ENCODE peak calls at places on chromosome 9, in nine cellular contexts. U, V, P, Q, O, A, X, Z and W are unnamed samples.

GRCh38 chr9:99115947-99116543 is 11.1 kb downstream of the TGFBR1 start:
- DNase-seq in U (no peak), V (no peak), P (no peak), Q (no peak), O (no peak), A (no peak), X (no peak), Z (no peak), W (no peak)

GRCh38 chr9:133078486-133078885 is 16.7 kb downstream of the CEL start:
- DNase-seq in U (no peak), V (no peak), P (no peak), Q (no peak), O (no peak), A (no peak), X (peak; percentile 38), Z (no peak), W (no peak)

GRCh38 chr9:133684461-133685361 is 48.5 kb downstream of the DBH start:
- DNase-seq in U (no peak), V (no peak), P (no peak), Q (no peak), O (no peak), A (no peak), X (no peak), Z (no peak), W (peak; percentile 31)

GRCh38 chr9:6739218-6739617 is 18.6 kb upstream of the KDM4C start:
- DNase-seq in U (no peak), V (no peak), P (peak; percentile 30), Q (no peak), O (peak; percentile 24), A (peak; percentile 25), X (no peak), Z (peak; percentile 28), W (no peak)

GRCh38 chr9:134765785-134766184 is 114.8 kb upstream of the FCN2 start:
- DNase-seq in U (no peak), V (no peak), P (no peak), Q (no peak), O (no peak), A (no peak), X (no peak), Z (no peak), W (no peak)

GRCh38 chr9:33113799-33114547 is 37.5 kb upstream of the SMU1 start:
- DNase-seq in U (no peak), V (no peak), P (no peak), Q (no peak), O (peak; percentile 38), A (no peak), X (peak; percentile 32), Z (no peak), W (no peak)

GRCh38 chr9:98764351-98764750 is 32.0 kb downstream of the ANKS6 start:
- DNase-seq in U (no peak), V (no peak), P (no peak), Q (no peak), O (no peak), A (peak; percentile 24), X (no peak), Z (no peak), W (no peak)

GRCh38 chr9:1050125-1050895 is at the start of gene DMRT2:
- DNase-seq in U (peak; percentile 70), V (peak; percentile 87), P (peak; percentile 54), Q (peak; percentile 78), O (peak; percentile 81), A (peak; percentile 43), X (peak; percentile 57), Z (peak; percentile 39), W (peak; percentile 88)

GRCh38 chr9:78865757-78866156 is 568.8 kb downstream of the PSAT1 start:
- DNase-seq in U (no peak), V (no peak), P (no peak), Q (no peak), O (no peak), A (no peak), X (no peak), Z (no peak), W (no peak)

GRCh38 chr9:95874303-95874988 is 1.0 kb upstream of the ERCC6L2 start:
- DNase-seq in U (no peak), V (no peak), P (no peak), Q (no peak), O (no peak), A (peak; percentile 7), X (peak; percentile 47), Z (no peak), W (no peak)

GRCh38 chr9:138010274-138010800 is 132.8 kb downstream of the CACNA1B start:
- DNase-seq in U (no peak), V (peak; percentile 26), P (no peak), Q (peak; percentile 7), O (no peak), A (no peak), X (no peak), Z (no peak), W (no peak)

GRCh38 chr9:23841304-23841703 is 15.3 kb upstream of the ELAVL2 start:
- DNase-seq in U (no peak), V (no peak), P (no peak), Q (no peak), O (no peak), A (no peak), X (no peak), Z (no peak), W (no peak)

GRCh38 chr9:81374881-81375280 is 314.5 kb downstream of the TLE1 start:
- DNase-seq in U (no peak), V (no peak), P (no peak), Q (no peak), O (no peak), A (peak; percentile 40), X (no peak), Z (peak; percentile 55), W (no peak)

GRCh38 chr9:101923451-101923850 is 185.0 kb upstream of the GRIN3A start:
- DNase-seq in U (no peak), V (no peak), P (no peak), Q (no peak), O (no peak), A (no peak), X (no peak), Z (no peak), W (no peak)

GRCh38 chr9:31573561-31573960 is 810.9 kb upstream of the ACO1 start:
- DNase-seq in U (no peak), V (no peak), P (peak; percentile 4), Q (no peak), O (no peak), A (no peak), X (no peak), Z (no peak), W (no peak)

GRCh38 chr9:107137495-107138202 is 145.4 kb upstream of the RAD23B start:
- DNase-seq in U (no peak), V (no peak), P (peak; percentile 76), Q (no peak), O (no peak), A (peak; percentile 33), X (no peak), Z (peak; percentile 17), W (no peak)

GRCh38 chr9:20379804-20380225 is 242.5 kb downstream of the MLLT3 start:
- DNase-seq in U (no peak), V (no peak), P (no peak), Q (no peak), O (no peak), A (no peak), X (no peak), Z (no peak), W (no peak)
- H3K27ac ChIP-seq in U (no peak overlapping the region), V (no peak overlapping the region), P (no peak overlapping the region), Q (no peak overlapping the region), O (no peak overlapping the region), A (no peak overlapping the region), X (no peak overlapping the region), Z (no peak overlapping the region), W (peak overlapping the region; percentile 38)

GRCh38 chr9:19648672-19649071 is 140.2 kb downstream of the SLC24A2 start:
- DNase-seq in U (no peak), V (no peak), P (no peak), Q (no peak), O (no peak), A (no peak), X (no peak), Z (no peak), W (no peak)

GRCh38 chr9:19650292-19650691 is 138.5 kb downstream of the SLC24A2 start:
- DNase-seq in U (no peak), V (no peak), P (no peak), Q (no peak), O (no peak), A (no peak), X (no peak), Z (no peak), W (no peak)

GRCh38 chr9:19643875-19644274 is 145.0 kb downstream of the SLC24A2 start:
- DNase-seq in U (no peak), V (no peak), P (no peak), Q (no peak), O (no peak), A (no peak), X (no peak), Z (no peak), W (no peak)

GRCh38 chr9:19651681-19652080 is 137.2 kb downstream of the SLC24A2 start:
- DNase-seq in U (no peak), V (no peak), P (no peak), Q (no peak), O (no peak), A (no peak), X (no peak), Z (no peak), W (no peak)

DNA sequence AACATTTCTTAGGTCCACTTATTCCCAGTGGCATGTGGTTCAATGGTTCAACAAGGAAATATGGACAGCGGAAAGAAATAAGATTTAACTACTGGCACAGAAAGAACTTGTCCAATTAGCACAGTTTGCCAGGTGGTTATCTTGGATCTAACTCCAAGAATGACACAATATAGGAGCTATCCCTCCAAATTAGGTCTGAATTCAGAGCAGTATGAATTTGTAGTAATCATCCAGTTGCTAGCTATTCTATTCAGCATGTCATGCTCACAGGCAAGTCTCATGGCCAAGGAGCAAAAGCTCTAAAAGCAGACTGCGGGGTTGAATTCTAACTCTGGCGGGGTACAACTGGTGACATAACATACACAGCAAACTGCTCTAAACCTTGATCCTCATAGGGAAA is 139.2 kb downstream of the SLC24A2 start:
- DNase-seq in U (no peak), V (no peak), P (no peak), Q (no peak), O (no peak), A (no peak), X (no peak), Z (no peak), W (no peak)
- H3K27ac ChIP-seq in U (no peak overlapping the region), V (no peak overlapping the region), P (no peak overlapping the region), Q (no peak overlapping the region), O (no peak overlapping the region), A (no peak overlapping the region), X (no peak overlapping the region), Z (no peak overlapping the region), W (no peak overlapping the region)

GRCh38 chr9:106111039-106111740 is 416.8 kb downstream of the TMEM38B start:
- DNase-seq in U (no peak), V (no peak), P (no peak), Q (no peak), O (no peak), A (no peak), X (no peak), Z (no peak), W (no peak)
- H3K27ac ChIP-seq in U (no peak overlapping the region), V (no peak overlapping the region), P (no peak overlapping the region), Q (no peak overlapping the region), O (no peak overlapping the region), A (no peak overlapping the region), X (no peak overlapping the region), Z (no peak overlapping the region), W (no peak overlapping the region)

DNA sequence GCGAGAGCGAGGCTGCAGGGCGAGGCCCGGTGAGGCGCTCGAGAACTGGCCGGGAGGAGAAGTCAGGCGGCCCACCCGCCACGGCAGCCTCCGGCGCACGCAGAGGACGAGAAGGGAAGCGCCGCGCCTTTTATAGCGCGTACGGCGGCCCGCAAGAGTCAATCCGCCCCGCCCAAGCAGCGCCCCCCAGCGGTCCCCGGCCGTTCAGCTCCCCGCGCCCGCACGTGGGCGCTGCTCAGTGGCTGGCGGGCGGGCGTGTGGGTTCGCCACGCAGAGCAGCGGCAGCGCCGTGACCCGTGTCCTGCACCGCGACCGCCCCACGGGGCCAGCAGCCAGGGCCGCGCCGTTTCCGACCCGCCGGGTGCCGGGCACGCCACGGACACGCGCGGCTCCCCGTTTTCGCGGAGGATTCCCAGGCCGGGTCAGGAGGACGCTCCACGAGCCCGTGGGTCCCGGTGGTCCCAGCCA is 14.6 kb downstream of the LCN10 start:
- DNase-seq in U (peak; percentile 86), V (peak; percentile 89), P (peak; percentile 80), Q (peak; percentile 92), O (peak; percentile 92), A (peak; percentile 85), X (peak; percentile 91), Z (peak; percentile 84), W (peak; percentile 94)
- H3K27ac ChIP-seq in U (peak overlapping the region; percentile 51), V (peak overlapping the region; percentile 91), P (no peak overlapping the region), Q (peak overlapping the region; percentile 79), O (peak overlapping the region; percentile 61), A (peak overlapping the region; percentile 70), X (no peak overlapping the region), Z (peak overlapping the region; percentile 41), W (peak overlapping the region; percentile 87)